ENCODE peak calls at places on chromosomes 4 and X, in five cellular contexts. V, P, H, J and D are unnamed samples.

GRCh38 chr4:1797861-1798529 is 4.9 kb downstream of the FGFR3 start:
- DNase-seq in V (no peak), P (no peak), H (no peak), J (no peak), D (no peak)

GRCh38 chr4:57764840-57765239 is 654.7 kb upstream of the IGFBP7 start:
- DNase-seq in V (no peak), P (no peak), H (no peak), J (no peak), D (no peak)

GRCh38 chr4:4506961-4507360 is 34.9 kb downstream of the STX18 start:
- DNase-seq in V (no peak), P (no peak), H (no peak), J (no peak), D (no peak)

GRCh38 chrX:22634751-22635150 is 362.0 kb downstream of the CBLL2 start:
- DNase-seq in V (no peak), P (no peak), H (no peak), J (no peak), D (no peak)

GRCh38 chr4:128859887-128860774 is 50.6 kb downstream of the JADE1 start:
- DNase-seq in V (no peak), P (no peak), H (no peak), J (no peak), D (no peak)

GRCh38 chr4:108031427-108032083 is 41.9 kb downstream of the HADH start:
- DNase-seq in V (no peak), P (no peak), H (no peak), J (no peak), D (no peak)

GRCh38 chrX:65706041-65706828 is 38.8 kb downstream of the MSN start:
- DNase-seq in V (no peak), P (peak; percentile 15), H (no peak), J (no peak), D (no peak)

GRCh38 chrX:36957425-36958328 is 50.5 kb upstream of the FAM47C start:
- DNase-seq in V (no peak), P (peak; percentile 80), H (no peak), J (no peak), D (no peak)

GRCh38 chrX:67346667-67347066 is 197.2 kb upstream of the AR start:
- DNase-seq in V (no peak), P (peak; percentile 15), H (no peak), J (no peak), D (no peak)

GRCh38 chr4:5215321-5215720 is 164.0 kb downstream of the STK32B start:
- DNase-seq in V (no peak), P (no peak), H (no peak), J (no peak), D (no peak)

GRCh38 chr4:70992354-70992753 is 1.1 kb upstream of the DCK start:
- DNase-seq in V (no peak), P (peak; percentile 64), H (no peak), J (no peak), D (no peak)

GRCh38 chrX:41868392-41868977 is 54.9 kb downstream of the CASK start:
- DNase-seq in V (no peak), P (no peak), H (no peak), J (no peak), D (no peak)

GRCh38 chr4:156528216-156528615 is 443.4 kb downstream of the PDGFC start:
- DNase-seq in V (no peak), P (no peak), H (no peak), J (no peak), D (no peak)

GRCh38 chr4:172411180-172411579 is 598.0 kb downstream of the GALNTL6 start:
- DNase-seq in V (no peak), P (no peak), H (no peak), J (no peak), D (no peak)

GRCh38 chrX:76279007-76279406 is 106.1 kb downstream of the PBDC1 start:
- DNase-seq in V (no peak), P (peak; percentile 61), H (no peak), J (peak; percentile 10), D (no peak)
- TF ChIP-seq CTCF in V (peak; percentile 57), P (peak; percentile 80), H (peak; percentile 51), J (peak; percentile 69), D (no peak)

DNA sequence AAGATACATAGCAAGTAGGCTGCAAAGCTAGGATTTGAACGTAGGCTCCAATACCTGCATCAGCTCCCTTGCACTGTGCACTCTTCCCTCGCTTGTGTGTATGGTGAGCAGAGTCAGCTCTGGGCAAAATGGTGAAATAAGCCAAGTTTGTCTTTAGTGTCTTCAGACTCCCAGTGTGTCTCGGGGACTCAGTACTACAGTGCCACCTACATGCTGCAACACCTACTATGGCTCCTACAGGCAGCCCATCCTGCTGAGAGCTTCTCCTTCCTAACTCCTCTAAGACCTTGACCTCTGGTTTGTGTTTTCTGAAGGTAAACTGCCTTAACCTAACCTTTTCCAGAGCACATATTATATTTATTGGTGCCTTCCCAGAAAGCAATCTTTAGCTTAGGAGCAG is 42.5 kb downstream of the RTL9 start:
- DNase-seq in V (no peak), P (no peak), H (no peak), J (no peak), D (no peak)
- TF ChIP-seq CTCF in V (no peak), P (no peak), H (no peak), J (no peak), D (no peak)

DNA sequence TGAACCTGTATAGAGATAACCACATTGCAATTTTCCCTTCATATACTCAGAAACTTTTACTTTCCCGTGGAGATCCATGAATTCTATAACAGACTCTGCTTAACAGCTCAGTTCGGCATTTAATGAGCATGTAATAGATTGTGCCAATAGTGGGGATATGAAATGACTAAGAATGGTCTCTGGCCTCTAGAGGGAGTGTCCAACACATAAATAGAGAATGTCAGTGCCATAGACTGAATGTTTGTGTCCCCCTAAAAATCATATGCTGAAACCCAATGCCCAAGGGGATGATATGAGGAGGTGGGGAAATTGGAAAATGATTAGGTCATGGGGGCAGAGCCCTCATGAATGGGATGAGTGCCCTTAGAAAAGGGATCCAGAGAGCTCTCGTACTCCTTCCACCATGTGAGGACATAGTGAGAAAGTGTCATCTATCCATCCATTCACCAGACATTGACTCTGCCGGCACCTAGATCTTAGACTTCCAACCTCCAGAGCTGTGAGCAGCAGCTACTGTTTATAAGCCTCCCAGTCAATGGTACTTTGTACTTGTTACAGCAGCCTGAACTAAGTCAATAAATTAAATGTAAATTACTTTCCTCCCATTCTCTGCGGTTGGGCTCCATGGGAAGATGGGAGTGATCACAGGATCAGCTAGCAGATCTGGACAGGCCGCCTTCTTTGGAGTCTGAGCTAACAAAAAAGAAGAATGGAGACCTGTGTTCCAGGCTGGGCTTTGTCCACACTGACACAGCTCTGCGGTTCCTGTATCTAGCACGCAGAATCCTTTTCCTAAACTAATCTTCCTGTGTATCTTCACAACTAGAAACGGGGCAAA is 28.1 kb upstream of the HPSE start:
- DNase-seq in V (no peak), P (no peak), H (no peak), J (no peak), D (no peak)
- TF ChIP-seq CTCF in V (no peak), P (peak; percentile 37), H (no peak), J (no peak), D (peak; percentile 67)

DNA sequence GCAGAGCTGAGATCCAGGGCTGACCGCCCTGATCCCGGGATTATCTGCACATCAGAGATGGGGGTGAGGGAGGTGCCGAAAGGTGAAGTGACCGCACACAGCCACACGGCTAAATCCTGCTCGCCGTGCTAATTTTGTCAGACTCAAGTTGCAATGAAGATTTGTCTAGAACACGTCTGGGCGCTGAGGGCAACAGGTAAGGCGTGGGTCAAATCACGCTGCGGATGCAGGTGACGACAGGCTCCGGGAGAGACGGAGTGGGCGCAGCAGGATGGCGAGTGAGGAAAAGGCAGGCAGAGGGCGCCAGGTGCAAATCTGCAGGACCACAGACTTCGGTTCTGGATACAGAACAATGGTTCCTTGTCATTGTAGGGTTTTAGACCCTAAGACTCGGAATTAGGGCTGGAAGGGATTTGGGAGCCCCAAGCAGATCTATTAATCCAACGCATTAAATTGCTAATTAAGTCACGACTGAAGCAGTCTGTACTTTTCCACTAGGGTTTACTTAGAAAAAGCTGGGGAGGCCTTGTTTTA is 1.9 kb upstream of the TBC1D14 start:
- DNase-seq in V (no peak), P (peak; percentile 74), H (no peak), J (no peak), D (no peak)
- TF ChIP-seq CTCF in V (no peak), P (peak; percentile 64), H (no peak), J (peak; percentile 47), D (no peak)

DNA sequence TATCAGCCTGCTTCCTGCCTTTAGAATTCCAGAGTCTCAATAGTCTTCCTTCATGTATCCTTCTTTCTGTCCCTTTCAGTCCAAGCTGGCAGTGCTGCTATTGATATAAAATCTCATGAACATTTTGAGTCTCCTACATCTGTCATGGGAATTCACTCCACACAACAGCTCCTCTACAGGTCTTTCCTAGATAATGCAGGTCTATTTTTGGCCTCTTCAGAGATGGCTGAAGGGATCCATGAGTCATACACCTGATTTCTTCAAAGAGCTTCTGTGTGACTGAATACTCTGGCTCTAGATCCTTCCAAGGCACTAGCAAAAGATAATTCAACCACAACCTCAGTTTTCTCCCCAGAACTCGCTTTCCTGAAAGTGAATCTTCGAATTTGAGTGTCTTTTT is 115.4 kb downstream of the STPG2 start:
- DNase-seq in V (no peak), P (no peak), H (no peak), J (no peak), D (no peak)
- TF ChIP-seq CTCF in V (no peak), P (no peak), H (no peak), J (no peak), D (no peak)

GRCh38 chr4:184473265-184473514 is 1.2 kb downstream of the IRF2 start:
- DNase-seq in V (no peak), P (no peak), H (no peak), J (no peak), D (no peak)

GRCh38 chr4:184473515-184474260 is 662 bp downstream of the IRF2 start:
- DNase-seq in V (peak; percentile 21), P (peak; percentile 48), H (no peak), J (peak; percentile 23), D (no peak)

GRCh38 chr4:184470785-184471110 is 3.6 kb downstream of the IRF2 start:
- DNase-seq in V (no peak), P (no peak), H (no peak), J (no peak), D (no peak)

GRCh38 chr4:184472540-184473264 is 1.6 kb downstream of the IRF2 start:
- DNase-seq in V (no peak), P (peak; percentile 90), H (peak; percentile 91), J (no peak), D (peak; percentile 74)

GRCh38 chr4:184471872-184472539 is 2.3 kb downstream of the IRF2 start:
- DNase-seq in V (no peak), P (no peak), H (no peak), J (no peak), D (no peak)
- TF ChIP-seq CTCF in V (no peak), P (no peak), H (no peak), J (no peak), D (no peak)